ENCODE peak calls at places on chromosomes 5 and 9, in five cellular contexts. P, K, D, Y and U are unnamed samples. For H3K4me1, the result is how much of the 10 kb centered on the place peaks cover.

GRCh38 chr5:73814234-73814846 is 188.3 kb downstream of the ARHGEF28 start:
- DNase-seq in K (no peak), P (no peak), Y (no peak), D (no peak), U (no peak)

GRCh38 chr9:99822096-99822595 is 461 bp downstream of the NR4A3 start:
- DNase-seq in Y (peak), P (no peak), D (peak), K (no peak), U (no peak)

GRCh38 chr5:78813906-78814518 is 165.4 kb upstream of the LHFPL2 start:
- DNase-seq in K (no peak), Y (no peak), P (no peak), D (no peak), U (no peak)

GRCh38 chr9:100058699-100059579 is 39.9 kb downstream of the ERP44 start:
- DNase-seq in Y (no peak), P (no peak), D (no peak), K (no peak), U (no peak)

GRCh38 chr9:81534138-81534865 is 155.0 kb downstream of the TLE1 start:
- DNase-seq in D (no peak), K (no peak), Y (no peak), P (no peak), U (no peak)

GRCh38 chr5:123639244-123639643 is 127.3 kb downstream of the CSNK1G3 start:
- DNase-seq in D (no peak), Y (no peak), P (no peak), K (no peak), U (no peak)

GRCh38 chr5:139650689-139651501 is 2.7 kb downstream of the CXXC5 start:
- DNase-seq in K (no peak), Y (no peak), D (peak), P (peak), U (peak)

GRCh38 chr5:111922344-111922743 is 165.3 kb upstream of the NREP start:
- DNase-seq in K (no peak), D (no peak), P (no peak), Y (no peak), U (no peak)

GRCh38 chr9:127346584-127346983 is 50.4 kb upstream of the SLC2A8 start:
- DNase-seq in Y (no peak), P (no peak), D (no peak), K (no peak), U (no peak)

GRCh38 chr5:164998590-164998989 is 1493.2 kb downstream of the MAT2B start:
- DNase-seq in D (no peak), P (no peak), Y (no peak), K (no peak), U (no peak)

GRCh38 chr5:77851229-77852067 is 75.3 kb upstream of the TBCA start:
- DNase-seq in D (peak), Y (no peak), K (peak), P (no peak), U (no peak)

GRCh38 chr9:135015565-135015964 is 71.9 kb upstream of the OLFM1 start:
- DNase-seq in P (no peak), K (no peak), D (no peak), Y (no peak), U (no peak)
- TF ChIP-seq POLR2A in P (no peak), K (no peak), D (no peak), Y (no peak), U (no peak)

GRCh38 chr5:80976985-80977384 is 16.8 kb downstream of the RASGRF2 start:
- DNase-seq in Y (no peak), K (no peak), D (no peak), P (no peak), U (peak)
- H3K4me1 ChIP-seq in Y (under half), K (under half), D (under half), P (under half), U (half or more)

DNA sequence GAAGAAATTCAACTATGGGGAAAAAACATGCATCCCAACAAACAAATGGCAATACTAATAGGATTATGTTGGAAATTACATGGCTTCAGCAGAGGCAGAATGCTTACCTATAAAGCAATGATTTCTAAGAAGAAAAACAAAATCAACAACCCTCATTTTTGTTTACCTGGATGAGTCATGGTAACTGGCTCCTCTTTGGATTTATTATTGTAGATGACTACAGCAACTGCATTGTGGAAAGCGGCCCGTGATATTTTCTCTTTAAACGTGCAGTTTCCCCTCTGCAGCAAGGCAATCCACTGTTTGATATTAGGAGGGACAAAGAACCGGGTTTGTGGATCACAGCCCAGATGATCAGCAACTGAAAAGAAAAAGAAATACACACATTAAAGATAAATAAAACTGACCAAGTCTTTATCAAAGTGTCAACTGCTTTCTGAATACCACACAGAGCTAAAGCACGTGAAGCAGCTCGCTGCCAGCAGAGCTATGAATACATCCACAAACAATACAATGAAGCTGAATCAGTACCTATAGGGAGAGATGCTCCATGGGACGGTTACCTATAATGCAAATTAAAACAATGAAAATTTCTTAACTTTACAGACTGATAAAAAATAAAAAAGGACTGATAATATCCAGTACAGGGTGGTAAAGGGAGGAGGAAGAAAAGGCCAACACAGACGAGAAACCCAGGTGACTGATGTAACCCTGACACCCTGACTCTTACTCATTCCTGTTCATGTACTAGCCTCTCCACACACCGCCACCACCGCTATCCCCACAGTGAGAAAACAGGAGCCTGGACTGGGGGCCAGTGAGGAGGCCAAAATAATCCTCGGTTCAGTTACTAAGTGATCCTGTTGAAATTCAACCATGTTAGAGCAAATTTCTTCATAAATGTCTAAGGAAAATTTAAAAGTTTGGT is 31.0 kb downstream of the RNF130 start:
- DNase-seq in Y (no peak), D (peak), K (no peak), P (no peak), U (no peak)
- H3K27ac ChIP-seq in Y (no peak), D (peak), K (no peak), P (no peak), U (no peak)

GRCh38 chr5:872301-872700 is 20.3 kb downstream of the BRD9 start:
- DNase-seq in K (no peak), Y (no peak), D (no peak), P (no peak), U (peak)

GRCh38 chr5:871596-872298 is 20.9 kb downstream of the BRD9 start:
- DNase-seq in D (peak), P (no peak), Y (no peak), K (no peak), U (no peak)

GRCh38 chr5:873328-873727 is 19.3 kb downstream of the BRD9 start:
- DNase-seq in D (no peak), Y (no peak), K (no peak), P (no peak), U (peak)

GRCh38 chr5:868599-869135 is 17.9 kb upstream of the ZDHHC11 start:
- DNase-seq in Y (no peak), P (no peak), K (no peak), D (no peak), U (no peak)

DNA sequence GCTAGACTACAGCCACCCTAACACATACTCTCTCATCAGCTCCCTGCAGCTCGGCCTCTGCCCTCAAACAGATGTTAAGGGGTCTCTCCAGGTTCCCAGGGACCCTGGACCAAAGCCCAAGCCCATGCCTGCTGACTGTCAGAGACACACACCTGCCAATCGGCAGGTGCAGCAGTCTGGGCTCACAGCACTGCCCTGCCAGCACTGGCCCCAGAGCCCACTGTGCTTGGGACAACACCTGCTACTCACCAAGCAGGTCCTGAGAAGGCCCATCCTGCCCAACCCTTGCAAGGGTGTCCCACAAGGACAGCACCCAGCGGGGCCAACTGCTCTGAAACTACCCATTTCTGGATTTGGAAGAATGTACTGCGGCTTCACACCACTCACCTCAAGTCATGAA is 20.2 kb upstream of the ZDHHC11 start:
- DNase-seq in K (no peak), D (no peak), P (no peak), Y (no peak), U (peak)
- TF ChIP-seq POLR2A in K (no peak), D (no peak), P (no peak), Y (no peak), U (no peak)